ENCODE peak calls at places on chromosomes 2 and 18, in ten cellular contexts. O is lower lobe of right lung; F is psoas muscle; J is aorta; C is esophagus mucosa; Z is activated naive CD4-positive, alpha-beta T cell treated with anti-CD3 and anti-CD28 coated beads, Interleukin-2, amount 50 U/mL, for 72 hours; R is gastroesophageal sphincter; U is mucosa of descending colon; Y is Right ventricle myocardium superior; V is CD8-positive, alpha-beta T cell. G is an unnamed sample.

GRCh38 chr2:36509077-36509476 is 88.9 kb downstream of the FEZ2 start:
- ATAC-seq in O (no peak), F (no peak), J (no peak), C (no peak), Z (no peak), R (no peak), U (no peak), Y (no peak), V (no peak), G (no peak)

GRCh38 chr2:210991107-210991506 is 434.7 kb downstream of the CPS1 start:
- ATAC-seq in O (no peak), F (no peak), J (no peak), C (no peak), Z (no peak), R (no peak), U (no peak), Y (no peak), V (no peak), G (no peak)

GRCh38 chr2:20012282-20013060 is at the start of gene MATN3:
- ATAC-seq in O (peak), F (peak), J (peak), C (peak), Z (peak), R (peak), U (peak), Y (peak), V (peak), G (peak)

GRCh38 chr2:25543939-25544338 is 129.4 kb downstream of the DTNB start:
- ATAC-seq in O (no peak), F (no peak), J (no peak), C (no peak), Z (no peak), R (no peak), U (no peak), Y (no peak), V (no peak), G (peak)

GRCh38 chr2:119659601-119660342 is 19.2 kb upstream of the TMEM177 start:
- ATAC-seq in O (peak), F (peak), J (no peak), C (no peak), Z (no peak), R (no peak), U (peak), Y (peak), V (no peak), G (no peak)

GRCh38 chr2:121285077-121285449 is at the start of gene TFCP2L1:
- ATAC-seq in O (peak), F (peak), J (no peak), C (peak), Z (peak), R (peak), U (peak), Y (peak), V (no peak), G (peak)

GRCh38 chr2:61419129-61419528 is 51.8 kb downstream of the USP34 start:
- ATAC-seq in O (no peak), F (no peak), J (no peak), C (no peak), Z (peak), R (no peak), U (no peak), Y (no peak), V (peak), G (peak)

GRCh38 chr2:119112230-119112629 is 46.3 kb downstream of the C1QL2 start:
- ATAC-seq in O (no peak), F (no peak), J (no peak), C (no peak), Z (peak), R (no peak), U (no peak), Y (no peak), V (no peak), G (peak)

GRCh38 chr2:75241696-75242095 is 42.4 kb upstream of the TACR1 start:
- ATAC-seq in O (no peak), F (no peak), J (no peak), C (no peak), Z (no peak), R (no peak), U (no peak), Y (no peak), V (no peak), G (no peak)

GRCh38 chr2:64672708-64673107 is 19.0 kb upstream of the SERTAD2 start:
- ATAC-seq in O (no peak), F (no peak), J (no peak), C (peak), Z (no peak), R (no peak), U (peak), Y (no peak), V (no peak), G (no peak)

GRCh38 chr2:63811063-63811462 is 30.6 kb upstream of the UGP2 start:
- ATAC-seq in O (no peak), F (no peak), J (no peak), C (no peak), Z (no peak), R (no peak), U (peak), Y (no peak), V (no peak), G (no peak)

GRCh38 chr2:189581354-189582139 is 961 bp upstream of the SLC40A1 start:
- ATAC-seq in O (peak), F (peak), J (peak), C (peak), Z (no peak), R (peak), U (peak), Y (peak), V (no peak), G (peak)

GRCh38 chr18:2183432-2183831 is 387.9 kb downstream of the METTL4 start:
- ATAC-seq in O (no peak), F (no peak), J (no peak), C (no peak), Z (no peak), R (no peak), U (no peak), Y (no peak), V (no peak), G (no peak)

GRCh38 chr2:108589372-108589771 is 55.1 kb downstream of the LIMS1 start:
- ATAC-seq in O (no peak), F (no peak), J (no peak), C (no peak), Z (no peak), R (no peak), U (no peak), Y (no peak), V (no peak), G (no peak)

GRCh38 chr2:53397085-53397484 is 370.5 kb upstream of the CHAC2 start:
- ATAC-seq in O (no peak), F (no peak), J (no peak), C (no peak), Z (no peak), R (no peak), U (no peak), Y (no peak), V (no peak), G (no peak)

GRCh38 chr2:106624787-106625369 is 137.7 kb downstream of the CD8B2 start:
- ATAC-seq in O (no peak), F (no peak), J (no peak), C (no peak), Z (no peak), R (no peak), U (peak), Y (no peak), V (no peak), G (no peak)

GRCh38 chr2:145792745-145793144 is 1272.8 kb upstream of the ZEB2 start:
- ATAC-seq in O (no peak), F (no peak), J (no peak), C (no peak), Z (no peak), R (no peak), U (no peak), Y (peak), V (no peak), G (no peak)

GRCh38 chr2:145751634-145752033 is 1231.7 kb upstream of the ZEB2 start:
- ATAC-seq in O (peak), F (peak), J (peak), C (peak), Z (peak), R (peak), U (peak), Y (peak), V (no peak), G (peak)

GRCh38 chr2:40428434-40428833 is 23.5 kb downstream of the SLC8A1 start:
- ATAC-seq in O (no peak), F (no peak), J (no peak), C (no peak), Z (no peak), R (no peak), U (no peak), Y (no peak), V (no peak), G (no peak)

GRCh38 chr2:219887870-219888269 is 260.4 kb downstream of the SLC4A3 start:
- ATAC-seq in O (no peak), F (no peak), J (no peak), C (no peak), Z (no peak), R (no peak), U (no peak), Y (no peak), V (no peak), G (no peak)

GRCh38 chr2:157413342-157414035 is 30.4 kb downstream of the CYTIP start:
- ATAC-seq in O (peak), F (no peak), J (no peak), C (peak), Z (peak), R (peak), U (peak), Y (peak), V (peak), G (peak)

GRCh38 chr2:25310965-25311865 is 30.5 kb downstream of the DNMT3A start:
- ATAC-seq in O (peak), F (peak), J (peak), C (peak), Z (no peak), R (no peak), U (peak), Y (peak), V (no peak), G (no peak)

GRCh38 chr2:39710807-39711206 is 45.1 kb downstream of the TMEM178A start:
- ATAC-seq in O (no peak), F (no peak), J (no peak), C (no peak), Z (no peak), R (no peak), U (no peak), Y (no peak), V (no peak), G (no peak)

GRCh38 chr18:3209859-3210569 is 9.8 kb downstream of the MYOM1 start:
- ATAC-seq in O (no peak), F (no peak), J (no peak), C (no peak), Z (peak), R (no peak), U (peak), Y (no peak), V (peak), G (peak)

GRCh38 chr18:22060361-22060760 is 109.0 kb upstream of the GATA6 start:
- ATAC-seq in O (no peak), F (no peak), J (no peak), C (no peak), Z (no peak), R (no peak), U (no peak), Y (no peak), V (no peak), G (no peak)

GRCh38 chr18:66342577-66342976 is 261.3 kb downstream of the CDH19 start:
- ATAC-seq in O (no peak), F (no peak), J (no peak), C (no peak), Z (no peak), R (no peak), U (no peak), Y (no peak), V (no peak), G (no peak)

GRCh38 chr2:23505218-23505983 is 120.4 kb downstream of the KLHL29 start:
- ATAC-seq in O (no peak), F (no peak), J (no peak), C (no peak), Z (peak), R (no peak), U (no peak), Y (no peak), V (no peak), G (no peak)

GRCh38 chr2:150127995-150128394 is 359.5 kb downstream of the RND3 start:
- ATAC-seq in O (no peak), F (no peak), J (no peak), C (no peak), Z (no peak), R (no peak), U (no peak), Y (no peak), V (no peak), G (no peak)

GRCh38 chr2:169049142-169049541 is 18.0 kb upstream of the ABCB11 start:
- ATAC-seq in O (no peak), F (no peak), J (no peak), C (no peak), Z (no peak), R (no peak), U (no peak), Y (no peak), V (no peak), G (no peak)

GRCh38 chr2:43345872-43346271 is 119.5 kb upstream of the ZFP36L2 start:
- ATAC-seq in O (no peak), F (no peak), J (no peak), C (no peak), Z (no peak), R (no peak), U (no peak), Y (no peak), V (no peak), G (no peak)

GRCh38 chr2:37324536-37324785 is 172 bp downstream of the PRKD3 start:
- ATAC-seq in O (no peak), F (no peak), J (no peak), C (no peak), Z (no peak), R (no peak), U (no peak), Y (no peak), V (no peak), G (no peak)

GRCh38 chr2:66189598-66189997 is 245.3 kb upstream of the MEIS1 start:
- ATAC-seq in O (no peak), F (peak), J (peak), C (peak), Z (no peak), R (peak), U (no peak), Y (peak), V (no peak), G (no peak)

GRCh38 chr18:27695509-27695908 is 481.4 kb downstream of the CDH2 start:
- ATAC-seq in O (no peak), F (no peak), J (no peak), C (no peak), Z (no peak), R (no peak), U (no peak), Y (no peak), V (no peak), G (no peak)

GRCh38 chr18:76455015-76455676 is 39.9 kb downstream of the ZNF516 start:
- ATAC-seq in O (no peak), F (no peak), J (no peak), C (no peak), Z (no peak), R (no peak), U (no peak), Y (no peak), V (no peak), G (no peak)

GRCh38 chr18:58337688-58338087 is 291.2 kb downstream of the ALPK2 start:
- ATAC-seq in O (no peak), F (peak), J (no peak), C (no peak), Z (no peak), R (no peak), U (peak), Y (peak), V (no peak), G (no peak)

GRCh38 chr2:178514664-178515063 is 34.4 kb downstream of the PLEKHA3 start:
- ATAC-seq in O (no peak), F (no peak), J (no peak), C (no peak), Z (peak), R (no peak), U (no peak), Y (no peak), V (peak), G (peak)